ENCODE peak calls at places on chromosomes 1 and 21, in nine cellular contexts. X is A549; Y is EL; U is CD8-positive, alpha-beta memory T cell; H is globus pallidus; K is ACHN; J is caudate nucleus; Q is activated naive CD8-positive, alpha-beta T cell treated with anti-CD3 and anti-CD28 coated beads, Interleukin-2, amount 50 U/mL, for 24 hours; O is iris pigment epithelial cell. R is an unnamed sample.

GRCh38 chr21:40466893-40467483 is 380.0 kb downstream of the DSCAM start:
- DNase-seq in X (peak), Y (peak), U (no peak), H (peak), K (peak), J (no peak), Q (no peak), O (no peak), R (no peak)

GRCh38 chr1:186089938-186090337 is 285.1 kb downstream of the TPR start:
- DNase-seq in X (no peak), Y (no peak), U (no peak), H (no peak), K (no peak), J (no peak), Q (no peak), O (peak), R (no peak)

GRCh38 chr1:95223110-95223509 is 10.9 kb upstream of the RWDD3 start:
- DNase-seq in X (no peak), Y (peak), U (no peak), H (no peak), K (peak), J (no peak), Q (no peak), O (peak), R (no peak)

GRCh38 chr1:220300442-220301121 is 28.3 kb upstream of the RAB3GAP2 start:
- DNase-seq in X (peak), Y (peak), U (no peak), H (peak), K (peak), J (peak), Q (no peak), O (peak), R (no peak)

GRCh38 chr1:72178266-72178665 is 104.1 kb downstream of the NEGR1 start:
- DNase-seq in X (no peak), Y (no peak), U (no peak), H (no peak), K (peak), J (no peak), Q (no peak), O (peak), R (no peak)

GRCh38 chr1:202085682-202086373 is 36.9 kb upstream of the GPR37L1 start:
- DNase-seq in X (peak), Y (peak), U (no peak), H (peak), K (no peak), J (peak), Q (no peak), O (no peak), R (no peak)

GRCh38 chr1:197732187-197732586 is 43.1 kb downstream of the DENND1B start:
- DNase-seq in X (no peak), Y (no peak), U (no peak), H (no peak), K (no peak), J (no peak), Q (no peak), O (no peak), R (no peak)

GRCh38 chr1:202230939-202231645 is 37.5 kb downstream of the LGR6 start:
- DNase-seq in X (no peak), Y (no peak), U (no peak), H (no peak), K (no peak), J (no peak), Q (no peak), O (no peak), R (no peak)

GRCh38 chr1:15089244-15089992 is 64.1 kb upstream of the TMEM51 start:
- DNase-seq in X (no peak), Y (no peak), U (no peak), H (no peak), K (no peak), J (no peak), Q (no peak), O (peak), R (no peak)

GRCh38 chr1:77831566-77831965 is 52.1 kb downstream of the MIGA1 start:
- DNase-seq in X (no peak), Y (peak), U (no peak), H (no peak), K (no peak), J (no peak), Q (no peak), O (peak), R (no peak)

GRCh38 chr1:30748699-30749401 is 8.7 kb downstream of the LAPTM5 start:
- DNase-seq in X (no peak), Y (no peak), U (no peak), H (peak), K (peak), J (no peak), Q (no peak), O (peak), R (no peak)

GRCh38 chr1:38779491-38779890 is 80.1 kb downstream of the RRAGC start:
- DNase-seq in X (no peak), Y (no peak), U (no peak), H (no peak), K (no peak), J (no peak), Q (no peak), O (no peak), R (no peak)

GRCh38 chr1:153578490-153578889 is 12.8 kb upstream of the S100A2 start:
- DNase-seq in X (no peak), Y (peak), U (no peak), H (no peak), K (peak), J (no peak), Q (no peak), O (no peak), R (no peak)

GRCh38 chr1:94675373-94675772 is 133.8 kb upstream of the F3 start:
- DNase-seq in X (no peak), Y (peak), U (no peak), H (no peak), K (no peak), J (no peak), Q (no peak), O (peak), R (no peak)

GRCh38 chr1:37765937-37766664 is 1.2 kb upstream of the EPHA10 start:
- DNase-seq in X (peak), Y (no peak), U (no peak), H (no peak), K (peak), J (no peak), Q (peak), O (peak), R (peak)

GRCh38 chr1:47436979-47437517 is 796 bp upstream of the FOXD2 start:
- DNase-seq in X (peak), Y (peak), U (no peak), H (no peak), K (peak), J (no peak), Q (no peak), O (no peak), R (no peak)

GRCh38 chr1:24932284-24932683 is 2.2 kb upstream of the RUNX3 start:
- DNase-seq in X (peak), Y (peak), U (peak), H (no peak), K (no peak), J (no peak), Q (peak), O (no peak), R (peak)

GRCh38 chr1:175314300-175314699 is 121.7 kb upstream of the KIAA0040 start:
- DNase-seq in X (no peak), Y (no peak), U (no peak), H (peak), K (no peak), J (peak), Q (no peak), O (no peak), R (no peak)

R was measured in stimulated activated CD4-positive, alpha-beta T cell treated with anti-CD3 and anti-CD28 coated beads, Interleukin-1b, Interleukin-23, amount 100 ng/mL, for 48 hours.